ENCODE peak calls at places on chromosomes 7 and 10, in five cellular contexts. H, D, O, U and Y are unnamed samples.

GRCh38 chr7:129188892-129189660 is 643 bp downstream of the SMO start:
- DNase-seq in U (peak; percentile 44), D (peak; percentile 26), H (peak; percentile 27), O (no peak), Y (peak; percentile 72)

GRCh38 chr7:157875230-157876179 is 538.7 kb downstream of the DNAJB6 start:
- DNase-seq in O (peak; percentile 57), H (no peak), D (no peak), U (peak; percentile 80), Y (peak; percentile 85)

GRCh38 chr7:22990588-22990949 is 23.4 kb downstream of the HYCC1 start:
- DNase-seq in D (peak; percentile 83), O (no peak), H (peak; percentile 85), U (no peak), Y (no peak)

GRCh38 chr10:114687459-114687858 is 29.4 kb upstream of the ABLIM1 start:
- DNase-seq in H (no peak), D (no peak), U (no peak), O (no peak), Y (no peak)

GRCh38 chr10:131897297-131897899 is 3.4 kb upstream of the PPP2R2D start:
- DNase-seq in H (no peak), D (no peak), O (no peak), U (no peak), Y (no peak)

GRCh38 chr7:25893436-25893835 is 258.6 kb upstream of the NFE2L3 start:
- DNase-seq in O (no peak), U (no peak), H (no peak), D (no peak), Y (no peak)

GRCh38 chr10:472241-472910 is 217.1 kb downstream of the DIP2C start:
- DNase-seq in U (peak; percentile 30), H (no peak), D (no peak), O (no peak), Y (no peak)

GRCh38 chr7:32092346-32092745 is 22.1 kb upstream of the PDE1C start:
- DNase-seq in O (no peak), D (no peak), H (no peak), U (no peak), Y (no peak)

GRCh38 chr10:91574236-91574635 is 58.6 kb downstream of the PPP1R3C start:
- DNase-seq in H (no peak), O (no peak), U (no peak), D (no peak), Y (no peak)

GRCh38 chr7:127833641-127834040 is 181.6 kb downstream of the SND1 start:
- DNase-seq in D (peak; percentile 23), U (no peak), H (peak; percentile 35), O (no peak), Y (no peak)

GRCh38 chr7:106199813-106200364 is 84.9 kb downstream of the NAMPT start:
- DNase-seq in H (no peak), O (no peak), D (peak; percentile 22), U (no peak), Y (no peak)

GRCh38 chr10:132591166-132591971 is 53.8 kb downstream of the INPP5A start:
- DNase-seq in D (peak; percentile 26), O (no peak), U (peak; percentile 75), H (peak; percentile 66), Y (no peak)

GRCh38 chr7:129437190-129437589 is 3.0 kb downstream of the STRIP2 start:
- DNase-seq in O (no peak), H (no peak), D (no peak), U (no peak), Y (no peak)

GRCh38 chr7:26005683-26006410 is 146.2 kb upstream of the NFE2L3 start:
- DNase-seq in U (no peak), D (no peak), O (no peak), H (no peak), Y (no peak)

GRCh38 chr10:31071232-31071999 is 39.8 kb upstream of the ZNF438 start:
- DNase-seq in H (peak; percentile 62), D (peak; percentile 75), O (no peak), U (no peak), Y (no peak)

GRCh38 chr10:104329754-104330153 is 8.5 kb downstream of the ITPRIP start:
- DNase-seq in O (no peak), H (peak; percentile 84), U (no peak), D (peak; percentile 92), Y (no peak)

GRCh38 chr7:82443044-82443800 is at the start of gene CACNA2D1:
- DNase-seq in O (peak; percentile 41), U (peak; percentile 54), H (no peak), D (no peak), Y (peak; percentile 75)

GRCh38 chr7:124432009-124432578 is 333.5 kb downstream of the GPR37 start:
- DNase-seq in D (no peak), U (no peak), O (no peak), H (no peak), Y (no peak)

GRCh38 chr10:43961523-43962345 is 313.1 kb upstream of the ZNF32 start:
- DNase-seq in U (no peak), D (peak; percentile 70), O (no peak), H (no peak), Y (peak; percentile 22)

GRCh38 chr10:113499066-113499465 is 53.8 kb upstream of the HABP2 start:
- DNase-seq in H (no peak), O (no peak), D (no peak), U (no peak), Y (no peak)

GRCh38 chr10:115989621-115990020 is 283.4 kb downstream of the GFRA1 start:
- DNase-seq in U (no peak), H (peak; percentile 39), D (no peak), O (no peak), Y (no peak)

GRCh38 chr10:43294241-43294658 is 27.4 kb upstream of the RASGEF1A start:
- DNase-seq in U (no peak), O (no peak), H (no peak), D (no peak), Y (no peak)

GRCh38 chr7:16915405-16915804 is 33.6 kb upstream of the AGR3 start:
- DNase-seq in O (no peak), U (no peak), D (peak; percentile 88), H (peak; percentile 91), Y (no peak)

GRCh38 chr10:71127773-71128172 is 84.6 kb upstream of the UNC5B start:
- DNase-seq in D (no peak), U (no peak), O (no peak), H (no peak), Y (no peak)

GRCh38 chr7:41110186-41110585 is 592.7 kb downstream of the INHBA start:
- DNase-seq in D (peak; percentile 33), U (no peak), O (no peak), H (peak; percentile 78), Y (no peak)

GRCh38 chr10:36266923-36267322 is 624.8 kb upstream of the FZD8 start:
- DNase-seq in D (peak; percentile 34), O (no peak), H (no peak), U (no peak), Y (no peak)

GRCh38 chr7:2710256-2710655 is 22.3 kb downstream of the AMZ1 start:
- DNase-seq in O (no peak), D (no peak), H (no peak), U (no peak), Y (no peak)

DNA sequence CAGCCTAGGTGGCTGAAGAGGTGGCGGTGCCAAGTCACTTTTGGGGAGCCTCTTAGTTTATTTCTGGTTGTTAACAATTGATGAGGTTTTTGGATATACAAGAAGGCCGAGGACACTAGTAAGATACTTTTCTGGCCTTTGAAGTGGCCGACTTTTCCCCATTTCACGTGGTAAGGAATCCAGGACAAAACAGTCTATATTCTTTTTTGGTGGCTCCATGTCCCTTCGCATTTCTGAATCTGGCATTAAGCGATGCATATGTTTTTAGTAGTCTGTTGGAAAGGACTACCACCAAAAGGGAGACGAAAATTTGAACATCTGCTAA is 1.4 kb downstream of the MLLT10 start:
- DNase-seq in D (peak; percentile 43), U (no peak), O (no peak), H (no peak), Y (no peak)
- H2BK15ac ChIP-seq in D (peak overlapping the region; percentile 80), U (no peak overlapping the region), O (no peak overlapping the region), H (no peak overlapping the region), Y (no peak overlapping the region)

GRCh38 chr7:43438897-43439479 is 143.9 kb upstream of the STK17A start:
- DNase-seq in H (no peak), O (no peak), D (no peak), U (no peak), Y (peak; percentile 48)
- H2AFZ ChIP-seq in H (no peak overlapping the region), O (peak overlapping the region; percentile 30), D (no peak overlapping the region), U (no peak overlapping the region), Y (peak overlapping the region; percentile 88)

GRCh38 chr10:95178266-95178665 is 15.8 kb upstream of the ACSM6 start:
- DNase-seq in H (no peak), O (no peak), U (no peak), D (no peak), Y (no peak)

GRCh38 chr10:95183451-95184230 is 10.4 kb upstream of the ACSM6 start:
- DNase-seq in H (peak; percentile 71), U (peak; percentile 92), D (peak; percentile 78), O (peak; percentile 85), Y (peak; percentile 51)

GRCh38 chr10:95183132-95183450 is 10.9 kb upstream of the ACSM6 start:
- DNase-seq in O (no peak), H (peak; percentile 10), D (no peak), U (no peak), Y (no peak)

GRCh38 chr10:95178797-95179196 is 15.2 kb upstream of the ACSM6 start:
- DNase-seq in D (no peak), H (no peak), O (no peak), U (no peak), Y (no peak)

GRCh38 chr10:95181731-95182130 is 12.3 kb upstream of the ACSM6 start:
- DNase-seq in H (peak; percentile 61), U (no peak), O (no peak), D (peak; percentile 26), Y (no peak)
- H2BK15ac ChIP-seq in H (no peak overlapping the region), U (no peak overlapping the region), O (no peak overlapping the region), D (no peak overlapping the region), Y (no peak overlapping the region)

GRCh38 chr7:43906327-43907010 is at the start of gene URGCP:
- DNase-seq in H (peak; percentile 20), U (peak; percentile 68), D (peak; percentile 38), O (no peak), Y (no peak)

GRCh38 chr7:43905954-43906326 is 456 bp downstream of the URGCP start:
- DNase-seq in O (no peak), U (peak; percentile 45), H (peak; percentile 34), D (peak; percentile 60), Y (no peak)

GRCh38 chr7:43904533-43905208 is 1.7 kb downstream of the URGCP start:
- DNase-seq in O (no peak), H (peak; percentile 48), U (no peak), D (peak; percentile 47), Y (no peak)

GRCh38 chr7:43902542-43903054 is 3.8 kb downstream of the URGCP start:
- DNase-seq in U (no peak), O (no peak), D (no peak), H (no peak), Y (no peak)

DNA sequence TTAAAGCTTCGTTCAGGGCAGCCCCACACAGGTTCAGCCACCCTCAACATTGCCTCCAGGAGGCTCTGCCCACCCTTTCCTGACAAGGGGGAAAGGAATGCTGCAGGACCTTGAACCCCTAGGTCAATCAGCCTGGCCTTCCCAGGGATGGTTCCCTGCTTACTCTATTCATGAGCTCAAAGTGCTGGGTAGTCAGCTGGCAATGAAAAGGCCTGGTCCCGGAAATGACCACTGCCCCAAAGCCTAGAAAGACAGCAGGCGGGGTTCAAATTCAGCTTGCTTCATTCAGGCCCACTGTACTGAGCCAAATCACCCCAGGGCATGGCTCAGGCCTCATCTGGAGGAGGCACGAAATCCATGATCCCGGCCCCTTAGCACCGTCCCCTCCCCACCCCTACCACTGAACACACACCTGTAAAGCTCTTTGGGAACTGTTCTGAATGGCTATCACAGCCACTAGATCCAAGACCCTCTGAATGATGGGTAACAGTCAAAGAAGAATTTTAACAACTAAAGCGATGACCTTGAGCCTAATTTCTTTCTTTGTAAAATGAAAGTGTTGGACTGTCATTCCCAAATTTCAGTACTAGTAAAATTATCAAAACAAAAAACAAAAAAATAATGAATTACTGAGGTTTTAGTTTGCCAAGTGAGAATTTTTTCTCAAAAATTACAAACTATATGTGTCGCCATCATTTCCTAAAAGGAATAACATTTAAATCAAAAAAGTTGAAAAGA is 1.0 kb downstream of the URGCP start:
- DNase-seq in D (peak; percentile 20), H (no peak), U (peak; percentile 72), O (no peak), Y (no peak)
- H2AFZ ChIP-seq in D (no peak overlapping the region), H (peak overlapping the region; percentile 36), U (no peak overlapping the region), O (peak overlapping the region; percentile 96), Y (no peak overlapping the region)